ENCODE peak calls at places on chromosomes 16 and 17, in four cellular contexts. L is SK-N-SH, M is K562, Y is WTC11. W is an unnamed sample.

GRCh38 chr17:78572277-78573205 is 4.7 kb downstream of the DNAH17 start:
- DNase-seq in Y (peak; percentile 62), L (peak; percentile 74), M (no peak), W (no peak)

GRCh38 chr16:89981414-89981813 is 32.9 kb downstream of the DEF8 start:
- DNase-seq in L (no peak), M (no peak), Y (no peak), W (no peak)

GRCh38 chr17:19012171-19013080 is 7.9 kb upstream of the FAM83G start:
- DNase-seq in L (no peak), M (no peak), Y (no peak), W (no peak)

GRCh38 chr17:1031711-1032110 is 34.8 kb downstream of the TIMM22 start:
- DNase-seq in M (no peak), Y (peak; percentile 71), L (peak; percentile 86), W (peak; percentile 73)

GRCh38 chr17:31581022-31581483 is 189.6 kb downstream of the RAB11FIP4 start:
- DNase-seq in M (no peak), Y (no peak), L (peak; percentile 84), W (no peak)

GRCh38 chr17:64252831-64253230 is 10.2 kb downstream of the TEX2 start:
- DNase-seq in Y (no peak), L (no peak), M (no peak), W (no peak)

GRCh38 chr17:1110844-1111598 is 68.8 kb downstream of the ABR start:
- DNase-seq in Y (no peak), M (no peak), L (peak; percentile 65), W (no peak)

GRCh38 chr16:46757339-46758050 is 9.4 kb upstream of the MYLK3 start:
- DNase-seq in M (peak; percentile 57), L (peak; percentile 92), Y (no peak), W (no peak)

GRCh38 chr17:12118617-12119016 is 97.9 kb downstream of the MAP2K4 start:
- DNase-seq in L (no peak), M (no peak), Y (no peak), W (no peak)

GRCh38 chr17:66676421-66676820 is 158.5 kb upstream of the CACNG5 start:
- DNase-seq in Y (no peak), L (no peak), M (no peak), W (no peak)

GRCh38 chr17:36939944-36940312 is 2.7 kb downstream of the LHX1 start:
- DNase-seq in L (no peak), M (no peak), Y (peak; percentile 30), W (no peak)

GRCh38 chr16:25874196-25874595 is 182.4 kb downstream of the HS3ST4 start:
- DNase-seq in M (no peak), Y (no peak), L (no peak), W (no peak)

GRCh38 chr17:28725660-28726395 is at the start of gene TLCD1:
- DNase-seq in Y (peak; percentile 77), L (peak; percentile 92), M (peak; percentile 91), W (peak; percentile 88)

GRCh38 chr17:28446716-28447395 is 26.6 kb upstream of the SLC13A2 start:
- DNase-seq in M (no peak), L (no peak), Y (no peak), W (no peak)

GRCh38 chr16:80670170-80670865 is 129.5 kb downstream of the DYNLRB2 start:
- DNase-seq in M (no peak), L (no peak), Y (no peak), W (no peak)

GRCh38 chr16:15674571-15674970 is 24.5 kb downstream of the NDE1 start:
- DNase-seq in M (no peak), Y (no peak), L (no peak), W (no peak)

GRCh38 chr17:75832652-75833400 is 11.4 kb downstream of the UNC13D start:
- DNase-seq in L (no peak), Y (peak; percentile 77), M (no peak), W (no peak)

GRCh38 chr16:84294196-84295142 is at the start of gene WFDC1:
- DNase-seq in Y (peak; percentile 29), M (no peak), L (peak; percentile 68), W (no peak)

GRCh38 chr16:51562896-51563295 is 411.8 kb upstream of the SALL1 start:
- DNase-seq in L (no peak), M (no peak), Y (no peak), W (no peak)

GRCh38 chr16:11668590-11669379 is 530 bp downstream of the SNN start:
- DNase-seq in Y (peak; percentile 44), L (peak; percentile 70), M (no peak), W (peak; percentile 57)

GRCh38 chr16:78230832-78231231 is 131.4 kb downstream of the WWOX start:
- DNase-seq in Y (no peak), L (no peak), M (no peak), W (no peak)

GRCh38 chr16:20899503-20900298 is 457 bp downstream of the DCUN1D3 start:
- DNase-seq in L (peak; percentile 57), M (peak; percentile 28), Y (peak; percentile 20), W (no peak)

GRCh38 chr17:46003907-46004748 is 5.1 kb downstream of the STH start:
- DNase-seq in M (no peak), L (peak; percentile 83), Y (no peak), W (no peak)

GRCh38 chr16:23026777-23027362 is 122.4 kb downstream of the USP31 start:
- DNase-seq in Y (peak; percentile 58), L (no peak), M (peak; percentile 12), W (no peak)

GRCh38 chr17:7988750-7989178 is 13.7 kb upstream of the GUCY2D start:
- DNase-seq in L (peak; percentile 74), M (peak; percentile 82), Y (no peak), W (no peak)

GRCh38 chr17:6172642-6173330 is 102.6 kb downstream of the WSCD1 start:
- DNase-seq in M (no peak), L (no peak), Y (no peak), W (no peak)

GRCh38 chr16:55142405-55142804 is 181.6 kb upstream of the IRX6 start:
- DNase-seq in Y (no peak), L (no peak), M (no peak), W (no peak)

GRCh38 chr17:78144146-78144719 is 2.0 kb upstream of the C17orf99 start:
- DNase-seq in Y (no peak), L (peak; percentile 73), M (peak; percentile 92), W (no peak)

GRCh38 chr17:34301986-34302385 is 16.4 kb downstream of the CCL11 start:
- DNase-seq in L (no peak), Y (no peak), M (no peak), W (no peak)

GRCh38 chr17:74212913-74213791 is at the start of gene TTYH2:
- DNase-seq in L (peak; percentile 97), M (peak; percentile 90), Y (peak; percentile 74), W (peak; percentile 81)

GRCh38 chr17:74213897-74214386 is 571 bp downstream of the TTYH2 start:
- DNase-seq in M (no peak), Y (no peak), L (no peak), W (no peak)

GRCh38 chr17:74211929-74212261 is 1.5 kb upstream of the TTYH2 start:
- DNase-seq in M (peak; percentile 33), L (no peak), Y (no peak), W (no peak)

GRCh38 chr17:74211141-74211928 is 2.0 kb upstream of the TTYH2 start:
- DNase-seq in M (peak; percentile 46), Y (peak; percentile 56), L (no peak), W (no peak)

GRCh38 chr17:74212262-74212912 is 984 bp upstream of the TTYH2 start:
- DNase-seq in Y (peak; percentile 48), L (no peak), M (peak; percentile 63), W (peak; percentile 64)
- TF ChIP-seq TEAD4 in Y (no peak), L (no peak), M (no peak), W (no peak)

GRCh38 chr17:40068584-40068916 is 5.8 kb downstream of the THRA start:
- DNase-seq in Y (no peak), L (no peak), M (no peak), W (no peak)

GRCh38 chr17:40068129-40068581 is 5.4 kb downstream of the THRA start:
- DNase-seq in Y (no peak), M (no peak), L (no peak), W (no peak)

GRCh38 chr17:40069751-40070643 is 7.2 kb downstream of the THRA start:
- DNase-seq in M (peak; percentile 81), Y (no peak), L (peak; percentile 52), W (no peak)

GRCh38 chr17:40067710-40068109 is 4.9 kb downstream of the THRA start:
- DNase-seq in M (no peak), Y (no peak), L (no peak), W (no peak)

DNA sequence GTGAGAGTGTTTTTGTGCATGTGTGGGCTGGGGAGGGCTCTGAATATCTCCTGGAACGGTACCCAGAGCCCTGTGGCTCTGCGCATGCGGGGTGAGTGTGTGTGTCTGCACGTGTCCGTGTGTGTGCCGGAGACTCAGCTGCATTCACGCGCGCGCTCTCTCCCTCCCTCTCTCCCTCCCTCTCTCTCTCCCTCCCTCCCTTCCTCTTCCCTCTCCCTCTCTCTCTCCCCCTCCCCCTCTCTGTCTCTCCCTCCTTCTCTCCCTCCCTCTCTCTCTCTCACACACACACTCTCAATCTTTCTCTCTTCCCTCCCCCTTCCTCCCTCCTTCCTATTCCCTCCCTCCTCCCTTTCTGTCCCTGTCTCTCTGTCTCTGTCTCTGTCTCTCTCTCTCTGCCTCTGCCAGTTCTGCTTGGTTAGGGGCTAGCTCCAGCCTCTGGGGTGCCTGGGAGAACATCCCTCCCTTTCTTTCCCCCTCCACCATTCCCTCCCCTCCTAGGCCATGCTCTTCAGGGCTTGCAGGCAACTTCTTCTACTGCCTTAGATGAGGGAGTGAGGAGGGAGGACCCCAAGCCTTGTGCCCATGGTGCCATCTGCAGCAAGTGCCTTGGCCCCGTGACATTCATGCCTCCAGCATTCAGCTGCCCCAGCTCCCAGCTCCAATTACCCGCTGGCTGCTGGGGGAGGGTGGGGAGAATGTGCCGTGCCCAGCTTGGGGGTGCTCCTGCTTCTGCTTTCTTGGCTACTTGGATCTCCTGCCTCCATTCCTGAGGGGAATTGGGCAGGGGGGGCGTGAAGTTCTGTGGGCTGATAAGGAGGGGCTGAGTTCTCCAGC is 6.4 kb downstream of the THRA start:
- DNase-seq in M (peak; percentile 90), Y (no peak), L (peak; percentile 76), W (no peak)
- TF ChIP-seq TEAD4 in M (no peak), Y (no peak), L (no peak), W (peak; percentile 16)

DNA sequence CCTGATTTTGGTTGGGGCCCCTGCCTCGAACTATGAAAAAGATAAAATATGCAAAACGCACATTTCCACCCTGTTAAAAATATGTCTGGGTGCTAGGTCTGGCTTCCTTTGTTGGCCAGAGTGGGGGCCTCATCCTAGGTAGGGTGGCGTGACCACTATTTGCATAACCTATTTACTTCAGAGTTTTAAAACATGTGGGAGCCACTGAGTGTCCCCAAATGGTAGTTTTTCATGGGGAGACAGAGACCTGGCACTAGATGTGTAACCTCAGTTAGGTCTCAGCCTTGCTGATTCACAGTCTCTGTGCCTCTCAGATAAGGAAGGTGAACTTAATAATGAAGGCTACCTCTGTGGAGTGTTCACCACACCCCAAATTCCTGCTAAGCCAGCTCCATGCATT is 103.2 kb downstream of the IRF8 start:
- DNase-seq in M (no peak), L (no peak), Y (no peak), W (no peak)
- TF ChIP-seq TEAD4 in M (no peak), L (no peak), Y (no peak), W (no peak)

DNA sequence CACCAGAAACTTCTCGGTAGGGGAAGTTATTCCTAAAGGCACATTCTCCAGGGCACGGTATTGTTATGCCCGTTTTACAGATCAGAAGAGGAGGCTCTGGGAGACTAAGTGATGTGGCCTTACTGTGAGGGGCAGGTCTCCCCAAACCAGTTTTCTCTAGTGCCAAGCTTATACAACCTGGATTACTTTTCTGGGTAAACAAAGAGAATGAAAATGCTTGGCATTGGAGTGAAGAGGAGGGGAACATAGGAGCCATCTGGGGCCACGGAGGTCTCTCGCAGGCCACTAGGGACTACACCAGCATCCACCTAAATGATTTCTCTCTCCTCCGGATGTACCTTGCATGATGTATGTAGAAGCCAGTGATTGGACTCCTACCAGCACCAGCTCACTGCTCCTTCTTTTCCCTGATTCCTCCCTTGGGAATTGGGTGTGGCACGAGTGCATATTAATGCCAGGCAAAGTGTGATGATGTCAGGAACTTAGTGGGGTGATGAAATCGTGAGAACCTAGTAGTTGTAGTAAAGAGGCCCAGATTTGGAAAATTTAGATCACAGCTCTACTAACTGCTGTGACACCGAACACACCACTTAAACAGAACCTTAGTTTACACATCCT is 687 bp downstream of the TOM1L1 start:
- DNase-seq in Y (no peak), M (no peak), L (peak; percentile 27), W (no peak)
- TF ChIP-seq TEAD4 in Y (no peak), M (no peak), L (no peak), W (no peak)